ENCODE peak calls at places on chromosomes 11 and 22, in four cellular contexts. T, F, Q and L are unnamed samples.

GRCh38 chr11:30313580-30313979 is 9.3 kb upstream of the ARL14EP start:
- DNase-seq in T (no peak), F (no peak), Q (no peak), L (no peak)

GRCh38 chr22:37166675-37167066 is 17.0 kb upstream of the IL2RB start:
- DNase-seq in T (peak), F (peak), Q (peak), L (peak)

GRCh38 chr22:46879083-46879482 is 116.6 kb downstream of the TBC1D22A start:
- DNase-seq in T (no peak), F (no peak), Q (no peak), L (no peak)

GRCh38 chr11:11608783-11609232 is 13.0 kb downstream of the GALNT18 start:
- DNase-seq in T (peak), F (no peak), Q (no peak), L (no peak)

GRCh38 chr11:118396097-118396501 is 5.3 kb upstream of the ATP5MG start:
- DNase-seq in T (no peak), F (no peak), Q (no peak), L (no peak)

GRCh38 chr22:21443735-21444421 is 23.3 kb upstream of the TMEM191C start:
- DNase-seq in T (no peak), F (no peak), Q (no peak), L (no peak)

GRCh38 chr11:1103401-1104360 is 29.0 kb downstream of the MUC2 start:
- DNase-seq in T (no peak), F (peak), Q (no peak), L (no peak)

GRCh38 chr11:60307507-60308195 is 19.4 kb upstream of the MS4A6E start:
- DNase-seq in T (no peak), F (no peak), Q (no peak), L (no peak)

GRCh38 chr11:57248780-57249383 is 11.8 kb upstream of the APLNR start:
- DNase-seq in T (peak), F (peak), Q (no peak), L (no peak)

GRCh38 chr11:36155770-36156485 is 133.3 kb downstream of the COMMD9 start:
- DNase-seq in T (no peak), F (no peak), Q (no peak), L (no peak)

GRCh38 chr22:47206185-47206584 is 443.7 kb downstream of the TBC1D22A start:
- DNase-seq in T (no peak), F (no peak), Q (no peak), L (no peak)

GRCh38 chr11:77560605-77561004 is 29.1 kb upstream of the AQP11 start:
- DNase-seq in T (peak), F (no peak), Q (no peak), L (no peak)

GRCh38 chr22:26139320-26139719 is 29.9 kb upstream of the SEZ6L start:
- DNase-seq in T (no peak), F (no peak), Q (no peak), L (no peak)

GRCh38 chr22:48234011-48234410 is 1471.6 kb downstream of the TBC1D22A start:
- DNase-seq in T (no peak), F (no peak), Q (no peak), L (no peak)

GRCh38 chr11:123169821-123170220 is 25.2 kb downstream of the CLMP start:
- DNase-seq in T (no peak), F (no peak), Q (no peak), L (no peak)

GRCh38 chr22:27867114-27867957 is 51.7 kb downstream of the PITPNB start:
- DNase-seq in T (no peak), F (no peak), Q (no peak), L (no peak)

GRCh38 chr22:50583294-50583865 is 731 bp upstream of the CHKB start:
- DNase-seq in T (no peak), F (peak), Q (no peak), L (no peak)

GRCh38 chr22:50341977-50342650 is 1.0 kb upstream of the PPP6R2 start:
- DNase-seq in T (peak), F (peak), Q (peak), L (peak)

GRCh38 chr11:2982214-2982613 is 9.9 kb downstream of the NAP1L4 start:
- DNase-seq in T (no peak), F (no peak), Q (no peak), L (no peak)

GRCh38 chr22:49358041-49358440 is 469.6 kb downstream of the BRD1 start:
- DNase-seq in T (no peak), F (peak), Q (no peak), L (no peak)

GRCh38 chr11:77345621-77346020 is 44.1 kb upstream of the GDPD4 start:
- DNase-seq in T (peak), F (no peak), Q (no peak), L (no peak)

GRCh38 chr11:8249482-8249881 is 14.2 kb downstream of the LMO1 start:
- DNase-seq in T (no peak), F (no peak), Q (no peak), L (no peak)

GRCh38 chr11:34558211-34558610 is 44.6 kb upstream of the ELF5 start:
- DNase-seq in T (no peak), F (no peak), Q (no peak), L (no peak)

GRCh38 chr11:65489706-65490310 is 9.0 kb upstream of the MALAT1 start:
- DNase-seq in T (no peak), F (no peak), Q (no peak), L (no peak)

GRCh38 chr22:38262051-38262795 is 10.6 kb downstream of the TMEM184B start:
- DNase-seq in T (peak), F (peak), Q (peak), L (no peak)

GRCh38 chr22:37711490-37711889 is 14.6 kb downstream of the TRIOBP start:
- DNase-seq in T (no peak), F (no peak), Q (no peak), L (no peak)

GRCh38 chr22:27718186-27719032 is 83.1 kb downstream of the MN1 start:
- DNase-seq in T (peak), F (peak), Q (no peak), L (no peak)

GRCh38 chr11:81892770-81893635 is 840.7 kb downstream of the FAM181B start:
- DNase-seq in T (no peak), F (no peak), Q (no peak), L (no peak)

GRCh38 chr11:130070829-130071205 is 1.1 kb downstream of the APLP2 start:
- DNase-seq in T (peak), F (peak), Q (no peak), L (no peak)

GRCh38 chr11:83070878-83071640 is 638 bp downstream of the RAB30 start:
- DNase-seq in T (peak), F (peak), Q (peak), L (no peak)

GRCh38 chr11:108518581-108518980 is 20.4 kb upstream of the POGLUT3 start:
- DNase-seq in T (no peak), F (no peak), Q (no peak), L (no peak)

GRCh38 chr22:43393132-43393844 is 18.5 kb upstream of the MPPED1 start:
- DNase-seq in T (no peak), F (peak), Q (no peak), L (no peak)

GRCh38 chr11:44430140-44430539 is 120.2 kb upstream of the ALX4 start:
- DNase-seq in T (no peak), F (no peak), Q (no peak), L (no peak)

GRCh38 chr11:126345759-126346585 is 9.5 kb upstream of the ST3GAL4 start:
- DNase-seq in T (peak), F (no peak), Q (no peak), L (peak)

GRCh38 chr11:106030609-106031008 is 8.6 kb upstream of the MSANTD4 start:
- DNase-seq in T (no peak), F (no peak), Q (no peak), L (no peak)

GRCh38 chr11:90855531-90855930 is 632.7 kb upstream of the CHORDC1 start:
- DNase-seq in T (no peak), F (no peak), Q (no peak), L (no peak)

GRCh38 chr11:5591613-5592012 is 4.8 kb upstream of the TRIM6 start:
- DNase-seq in T (no peak), F (no peak), Q (no peak), L (no peak)

GRCh38 chr11:101870510-101870909 is 44.3 kb upstream of the CEP126 start:
- DNase-seq in T (peak), F (no peak), Q (no peak), L (no peak)

GRCh38 chr11:112965601-112966125 is 4.4 kb downstream of the NCAM1 start:
- DNase-seq in T (no peak), F (no peak), Q (no peak), L (no peak)